ENCODE peak calls at places on chromosomes 6 and 20, in five cellular contexts. One of them, this sample, is unnamed.

GRCh38 chr6:106974337-106974998 is at the start of gene CD24:
- DNase-seq in astrocyte: peak
- DNase-seq in fibroblast of the aortic adventitia: no peak
- DNase-seq in kidney epithelial cell: no peak
- DNase-seq in Panc1: no peak
- DNase-seq in this sample: no peak

GRCh38 chr20:1526896-1527295 is 30.6 kb downstream of the SIRPD start:
- DNase-seq in astrocyte: no peak
- DNase-seq in fibroblast of the aortic adventitia: peak
- DNase-seq in kidney epithelial cell: no peak
- DNase-seq in Panc1: no peak
- DNase-seq in this sample: peak

GRCh38 chr6:43052842-43053544 is 658 bp downstream of the CUL7 start:
- DNase-seq in astrocyte: peak
- DNase-seq in fibroblast of the aortic adventitia: peak
- DNase-seq in kidney epithelial cell: no peak
- DNase-seq in Panc1: no peak
- DNase-seq in this sample: peak

GRCh38 chr6:28322661-28323060 is 13.3 kb downstream of the ZSCAN31 start:
- DNase-seq in astrocyte: no peak
- DNase-seq in fibroblast of the aortic adventitia: no peak
- DNase-seq in kidney epithelial cell: no peak
- DNase-seq in Panc1: no peak
- DNase-seq in this sample: no peak

GRCh38 chr6:25311251-25311910 is 32.2 kb downstream of the CARMIL1 start:
- DNase-seq in astrocyte: peak
- DNase-seq in fibroblast of the aortic adventitia: peak
- DNase-seq in kidney epithelial cell: peak
- DNase-seq in Panc1: no peak
- DNase-seq in this sample: peak

GRCh38 chr6:27139753-27140522 is 107.6 kb upstream of the PRSS16 start:
- DNase-seq in astrocyte: no peak
- DNase-seq in fibroblast of the aortic adventitia: peak
- DNase-seq in kidney epithelial cell: no peak
- DNase-seq in Panc1: no peak
- DNase-seq in this sample: peak

GRCh38 chr6:4322846-4323309 is 187.5 kb upstream of the ECI2 start:
- DNase-seq in astrocyte: no peak
- DNase-seq in fibroblast of the aortic adventitia: peak
- DNase-seq in kidney epithelial cell: no peak
- DNase-seq in Panc1: no peak
- DNase-seq in this sample: peak

GRCh38 chr6:163804991-163805390 is 390.5 kb downstream of the QKI start:
- DNase-seq in astrocyte: peak
- DNase-seq in fibroblast of the aortic adventitia: no peak
- DNase-seq in kidney epithelial cell: no peak
- DNase-seq in Panc1: no peak
- DNase-seq in this sample: no peak

GRCh38 chr6:162964703-162965140 is 236.9 kb downstream of the PACRG start:
- DNase-seq in astrocyte: peak
- DNase-seq in fibroblast of the aortic adventitia: peak
- DNase-seq in kidney epithelial cell: peak
- DNase-seq in Panc1: no peak
- DNase-seq in this sample: peak

GRCh38 chr20:48635791-48636267 is 192.0 kb downstream of the PREX1 start:
- DNase-seq in astrocyte: no peak
- DNase-seq in fibroblast of the aortic adventitia: peak
- DNase-seq in kidney epithelial cell: no peak
- DNase-seq in Panc1: no peak
- DNase-seq in this sample: peak

GRCh38 chr6:42339991-42340401 is 111.7 kb downstream of the TRERF1 start:
- DNase-seq in astrocyte: no peak
- DNase-seq in fibroblast of the aortic adventitia: no peak
- DNase-seq in kidney epithelial cell: no peak
- DNase-seq in Panc1: no peak
- DNase-seq in this sample: no peak

GRCh38 chr6:112016335-112016734 is 37.6 kb upstream of the CCN6 start:
- DNase-seq in astrocyte: no peak
- DNase-seq in fibroblast of the aortic adventitia: peak
- DNase-seq in kidney epithelial cell: no peak
- DNase-seq in Panc1: no peak
- DNase-seq in this sample: peak

GRCh38 chr20:50020283-50020682 is 37.5 kb downstream of the SNAI1 start:
- DNase-seq in astrocyte: peak
- DNase-seq in fibroblast of the aortic adventitia: no peak
- DNase-seq in kidney epithelial cell: no peak
- DNase-seq in Panc1: no peak
- DNase-seq in this sample: peak

GRCh38 chr20:63223121-63223825 is 7.3 kb upstream of the YTHDF1 start:
- DNase-seq in astrocyte: no peak
- DNase-seq in fibroblast of the aortic adventitia: peak
- DNase-seq in kidney epithelial cell: no peak
- DNase-seq in Panc1: no peak
- DNase-seq in this sample: peak

GRCh38 chr6:78916411-78916810 is 49.1 kb downstream of the IRAK1BP1 start:
- DNase-seq in astrocyte: no peak
- DNase-seq in fibroblast of the aortic adventitia: no peak
- DNase-seq in kidney epithelial cell: no peak
- DNase-seq in Panc1: no peak
- DNase-seq in this sample: no peak

GRCh38 chr20:57659789-57660509 is 39.7 kb upstream of the ZBP1 start:
- DNase-seq in astrocyte: no peak
- DNase-seq in fibroblast of the aortic adventitia: no peak
- DNase-seq in kidney epithelial cell: no peak
- DNase-seq in Panc1: no peak
- DNase-seq in this sample: no peak

GRCh38 chr6:128979061-128979460 is 96.1 kb downstream of the LAMA2 start:
- DNase-seq in astrocyte: no peak
- DNase-seq in fibroblast of the aortic adventitia: peak
- DNase-seq in kidney epithelial cell: no peak
- DNase-seq in Panc1: no peak
- DNase-seq in this sample: peak

GRCh38 chr6:144283781-144284473 is 1.2 kb upstream of the UTRN start:
- DNase-seq in astrocyte: peak
- DNase-seq in fibroblast of the aortic adventitia: peak
- DNase-seq in kidney epithelial cell: no peak
- DNase-seq in Panc1: no peak
- DNase-seq in this sample: peak

GRCh38 chr6:144311361-144311760 is 26.2 kb downstream of the UTRN start:
- DNase-seq in astrocyte: no peak
- DNase-seq in fibroblast of the aortic adventitia: no peak
- DNase-seq in kidney epithelial cell: no peak
- DNase-seq in Panc1: no peak
- DNase-seq in this sample: no peak

GRCh38 chr6:144297498-144298166 is 12.5 kb downstream of the UTRN start:
- DNase-seq in astrocyte: no peak
- DNase-seq in fibroblast of the aortic adventitia: no peak
- DNase-seq in kidney epithelial cell: no peak
- DNase-seq in Panc1: no peak
- DNase-seq in this sample: no peak

GRCh38 chr6:43878823-43879495 is 108.9 kb downstream of the VEGFA start:
- DNase-seq in astrocyte: no peak
- DNase-seq in fibroblast of the aortic adventitia: no peak
- DNase-seq in kidney epithelial cell: no peak
- DNase-seq in Panc1: no peak
- DNase-seq in this sample: no peak

GRCh38 chr6:44001318-44001868 is 125.9 kb downstream of the MRPL14 start:
- DNase-seq in astrocyte: no peak
- DNase-seq in fibroblast of the aortic adventitia: no peak
- DNase-seq in kidney epithelial cell: no peak
- DNase-seq in Panc1: no peak
- DNase-seq in this sample: peak

GRCh38 chr6:88695936-88696335 is 267.5 kb downstream of the RNGTT start:
- DNase-seq in astrocyte: no peak
- DNase-seq in fibroblast of the aortic adventitia: no peak
- DNase-seq in kidney epithelial cell: no peak
- DNase-seq in Panc1: no peak
- DNase-seq in this sample: no peak

GRCh38 chr6:134131530-134132139 is 79.2 kb upstream of the SLC2A12 start:
- DNase-seq in astrocyte: no peak
- DNase-seq in fibroblast of the aortic adventitia: no peak
- DNase-seq in kidney epithelial cell: no peak
- DNase-seq in Panc1: no peak
- DNase-seq in this sample: no peak

GRCh38 chr6:151335930-151336329 is 55.4 kb downstream of the ZBTB2 start:
- DNase-seq in astrocyte: no peak
- DNase-seq in fibroblast of the aortic adventitia: no peak
- DNase-seq in kidney epithelial cell: no peak
- DNase-seq in Panc1: no peak
- DNase-seq in this sample: no peak

GRCh38 chr6:151324079-151324825 is 67.1 kb downstream of the ZBTB2 start:
- DNase-seq in astrocyte: peak
- DNase-seq in fibroblast of the aortic adventitia: peak
- DNase-seq in kidney epithelial cell: peak
- DNase-seq in Panc1: peak
- DNase-seq in this sample: peak

GRCh38 chr6:151327079-151327478 is 64.3 kb downstream of the ZBTB2 start:
- DNase-seq in astrocyte: no peak
- DNase-seq in fibroblast of the aortic adventitia: peak
- DNase-seq in kidney epithelial cell: no peak
- DNase-seq in Panc1: no peak
- DNase-seq in this sample: peak

GRCh38 chr6:151325075-151326050 is 66.0 kb downstream of the ZBTB2 start:
- DNase-seq in astrocyte: peak
- DNase-seq in fibroblast of the aortic adventitia: peak
- DNase-seq in kidney epithelial cell: peak
- DNase-seq in Panc1: no peak
- DNase-seq in this sample: peak

GRCh38 chr6:151330130-151330715 is 61.1 kb downstream of the ZBTB2 start:
- DNase-seq in astrocyte: peak
- DNase-seq in fibroblast of the aortic adventitia: peak
- DNase-seq in kidney epithelial cell: no peak
- DNase-seq in Panc1: no peak
- DNase-seq in this sample: peak
- H3K4me3 ChIP-seq in astrocyte: no peak
- H3K4me3 ChIP-seq in fibroblast of the aortic adventitia: peak
- H3K4me3 ChIP-seq in kidney epithelial cell: no peak
- H3K4me3 ChIP-seq in Panc1: peak
- H3K4me3 ChIP-seq in this sample: no peak

GRCh38 chr20:33629533-33629932 is 32.6 kb upstream of the C20orf144 start:
- DNase-seq in astrocyte: no peak
- DNase-seq in fibroblast of the aortic adventitia: no peak
- DNase-seq in kidney epithelial cell: no peak
- DNase-seq in Panc1: no peak
- DNase-seq in this sample: no peak

GRCh38 chr20:33626190-33626589 is 35.9 kb upstream of the C20orf144 start:
- DNase-seq in astrocyte: no peak
- DNase-seq in fibroblast of the aortic adventitia: no peak
- DNase-seq in kidney epithelial cell: no peak
- DNase-seq in Panc1: no peak
- DNase-seq in this sample: no peak

GRCh38 chr20:33630507-33630906 is 31.6 kb upstream of the C20orf144 start:
- DNase-seq in astrocyte: peak
- DNase-seq in fibroblast of the aortic adventitia: no peak
- DNase-seq in kidney epithelial cell: no peak
- DNase-seq in Panc1: no peak
- DNase-seq in this sample: no peak

GRCh38 chr20:33629979-33630378 is 32.1 kb upstream of the C20orf144 start:
- DNase-seq in astrocyte: no peak
- DNase-seq in fibroblast of the aortic adventitia: no peak
- DNase-seq in kidney epithelial cell: no peak
- DNase-seq in Panc1: no peak
- DNase-seq in this sample: no peak

DNA sequence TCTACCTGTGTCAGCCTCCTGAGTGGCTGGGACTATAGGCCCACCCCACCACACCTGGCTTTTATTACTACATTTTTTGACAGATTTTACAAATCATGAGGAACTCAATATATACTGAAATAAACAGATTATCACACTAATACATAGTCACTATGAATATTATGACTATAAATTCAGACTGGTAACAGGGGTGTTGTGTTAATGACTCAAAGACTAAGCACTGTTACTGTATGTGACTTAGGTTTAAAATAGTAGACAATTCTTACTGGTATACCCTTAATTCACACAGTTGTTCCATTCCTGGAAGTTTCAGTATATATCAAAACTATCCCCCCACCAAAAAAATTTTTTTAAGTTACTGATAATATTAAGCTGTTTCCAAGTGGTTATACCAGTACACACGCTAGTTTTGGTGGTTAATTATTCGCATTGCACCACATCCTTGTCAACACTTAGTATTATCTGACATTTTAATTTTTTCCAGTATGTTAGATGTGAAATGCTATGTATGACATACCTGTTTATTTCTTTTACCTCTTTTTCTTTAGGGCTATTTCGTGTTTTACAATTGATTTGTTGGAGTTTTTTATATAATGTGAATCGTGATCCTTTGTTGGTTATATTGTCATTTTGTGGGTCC is 34.4 kb upstream of the C20orf144 start:
- DNase-seq in astrocyte: no peak
- DNase-seq in fibroblast of the aortic adventitia: no peak
- DNase-seq in kidney epithelial cell: no peak
- DNase-seq in Panc1: no peak
- DNase-seq in this sample: no peak
- TF ChIP-seq CTCF in astrocyte: no peak
- TF ChIP-seq CTCF in fibroblast of the aortic adventitia: no peak
- TF ChIP-seq CTCF in kidney epithelial cell: no peak
- TF ChIP-seq CTCF in Panc1: no peak
- TF ChIP-seq CTCF in this sample: no peak

GRCh38 chr6:19692506-19693298 is 144.5 kb upstream of the ID4 start:
- DNase-seq in astrocyte: no peak
- DNase-seq in fibroblast of the aortic adventitia: no peak
- DNase-seq in kidney epithelial cell: no peak
- DNase-seq in Panc1: no peak
- DNase-seq in this sample: no peak

GRCh38 chr6:19694697-19695096 is 142.5 kb upstream of the ID4 start:
- DNase-seq in astrocyte: no peak
- DNase-seq in fibroblast of the aortic adventitia: no peak
- DNase-seq in kidney epithelial cell: no peak
- DNase-seq in Panc1: no peak
- DNase-seq in this sample: no peak

GRCh38 chr6:19690676-19691075 is 146.5 kb upstream of the ID4 start:
- DNase-seq in astrocyte: no peak
- DNase-seq in fibroblast of the aortic adventitia: no peak
- DNase-seq in kidney epithelial cell: no peak
- DNase-seq in Panc1: no peak
- DNase-seq in this sample: no peak

GRCh38 chr6:19691465-19692167 is 145.6 kb upstream of the ID4 start:
- DNase-seq in astrocyte: peak
- DNase-seq in fibroblast of the aortic adventitia: peak
- DNase-seq in kidney epithelial cell: no peak
- DNase-seq in Panc1: no peak
- DNase-seq in this sample: peak
- H3K4me3 ChIP-seq in astrocyte: peak
- H3K4me3 ChIP-seq in fibroblast of the aortic adventitia: peak
- H3K4me3 ChIP-seq in kidney epithelial cell: peak
- H3K4me3 ChIP-seq in Panc1: no peak
- H3K4me3 ChIP-seq in this sample: peak

GRCh38 chr6:36873612-36874011 is 991 bp downstream of the PPIL1 start:
- DNase-seq in astrocyte: no peak
- DNase-seq in fibroblast of the aortic adventitia: no peak
- DNase-seq in kidney epithelial cell: no peak
- DNase-seq in Panc1: no peak
- DNase-seq in this sample: no peak
- TF ChIP-seq CTCF in astrocyte: no peak
- TF ChIP-seq CTCF in fibroblast of the aortic adventitia: no peak
- TF ChIP-seq CTCF in kidney epithelial cell: peak
- TF ChIP-seq CTCF in Panc1: peak
- TF ChIP-seq CTCF in this sample: no peak